ENCODE peak calls at places on chromosomes 7 and 10, in six cellular contexts. Y is BJ, C is body of pancreas, H is IMR-90, J is NCI-H345, Z is H7. T is an unnamed sample.

GRCh38 chr10:21532694-21533576 is 1.1 kb upstream of the MLLT10 start:
- DNase-seq in Y (no peak), C (no peak), H (no peak), J (peak), Z (no peak), T (no peak)

GRCh38 chr10:81219758-81220157 is 655.2 kb upstream of the NRG3 start:
- DNase-seq in Y (no peak), C (no peak), H (no peak), J (no peak), Z (no peak), T (no peak)

GRCh38 chr7:116341222-116341907 is 131.0 kb downstream of the TES start:
- DNase-seq in Y (no peak), C (no peak), H (no peak), J (no peak), Z (no peak), T (no peak)

GRCh38 chr10:29895436-29895835 is 163.9 kb downstream of the JCAD start:
- DNase-seq in Y (peak), C (peak), H (peak), J (no peak), Z (peak), T (peak)

GRCh38 chr7:141593134-141593533 is 41.9 kb downstream of the AGK start:
- DNase-seq in Y (no peak), C (no peak), H (peak), J (no peak), Z (no peak), T (peak)

GRCh38 chr7:118013252-118014010 is 140.2 kb upstream of the CTTNBP2 start:
- DNase-seq in Y (no peak), C (no peak), H (no peak), J (no peak), Z (no peak), T (no peak)

GRCh38 chr10:71805776-71806705 is 32.7 kb upstream of the VSIR start:
- DNase-seq in Y (no peak), C (peak), H (no peak), J (peak), Z (peak), T (no peak)

GRCh38 chr7:44259547-44260457 is 59.0 kb downstream of the YKT6 start:
- DNase-seq in Y (peak), C (peak), H (peak), J (no peak), Z (no peak), T (peak)

GRCh38 chr10:45660876-45661411 is 11.6 kb downstream of the ZFAND4 start:
- DNase-seq in Y (no peak), C (no peak), H (no peak), J (no peak), Z (no peak), T (no peak)

GRCh38 chr10:29579455-29579970 is 55.3 kb downstream of the SVIL start:
- DNase-seq in Y (no peak), C (no peak), H (no peak), J (no peak), Z (no peak), T (no peak)

GRCh38 chr7:7104314-7104698 is 78.0 kb upstream of the C1GALT1 start:
- DNase-seq in Y (no peak), C (no peak), H (no peak), J (no peak), Z (no peak), T (peak)

GRCh38 chr7:30682131-30683083 is at the start of gene CRHR2:
- DNase-seq in Y (no peak), C (peak), H (no peak), J (no peak), Z (peak), T (no peak)

GRCh38 chr10:114151486-114151885 is 22.5 kb downstream of the CCDC186 start:
- DNase-seq in Y (peak), C (no peak), H (peak), J (no peak), Z (no peak), T (peak)

GRCh38 chr7:121032645-121033460 is 44.3 kb downstream of the CPED1 start:
- DNase-seq in Y (no peak), C (no peak), H (peak), J (no peak), Z (no peak), T (no peak)

GRCh38 chr7:85186521-85187241 is at the start of gene SEMA3D:
- DNase-seq in Y (no peak), C (peak), H (peak), J (peak), Z (peak), T (peak)

GRCh38 chr7:129095258-129095657 is 40.3 kb upstream of the TNPO3 start:
- DNase-seq in Y (no peak), C (no peak), H (no peak), J (no peak), Z (no peak), T (no peak)

GRCh38 chr7:43460733-43461348 is 122.1 kb upstream of the STK17A start:
- DNase-seq in Y (no peak), C (no peak), H (no peak), J (no peak), Z (no peak), T (no peak)

GRCh38 chr7:134842062-134842461 is 62.6 kb downstream of the CALD1 start:
- DNase-seq in Y (no peak), C (no peak), H (no peak), J (no peak), Z (no peak), T (peak)

GRCh38 chr10:27240891-27241639 is 468 bp upstream of the ACBD5 start:
- DNase-seq in Y (no peak), C (peak), H (no peak), J (peak), Z (peak), T (peak)

GRCh38 chr10:30918651-30919050 is 113.0 kb downstream of the ZNF438 start:
- DNase-seq in Y (no peak), C (no peak), H (no peak), J (no peak), Z (no peak), T (no peak)

GRCh38 chr10:51198170-51198569 is 123.9 kb downstream of the PRKG1 start:
- DNase-seq in Y (no peak), C (no peak), H (no peak), J (no peak), Z (no peak), T (no peak)

GRCh38 chr7:134988161-134988560 is 1.9 kb downstream of the AGBL3 start:
- DNase-seq in Y (no peak), C (no peak), H (no peak), J (no peak), Z (no peak), T (no peak)

GRCh38 chr7:115851291-115851690 is 179.3 kb downstream of the TFEC start:
- DNase-seq in Y (peak), C (no peak), H (peak), J (peak), Z (no peak), T (peak)

GRCh38 chr10:15262036-15262713 is 93.7 kb upstream of the NMT2 start:
- DNase-seq in Y (no peak), C (peak), H (peak), J (no peak), Z (peak), T (peak)

GRCh38 chr7:120332433-120332832 is 59.5 kb downstream of the KCND2 start:
- DNase-seq in Y (no peak), C (no peak), H (no peak), J (no peak), Z (no peak), T (no peak)

GRCh38 chr10:5812283-5813090 is 747 bp downstream of the GDI2 start:
- DNase-seq in Y (no peak), C (peak), H (no peak), J (peak), Z (peak), T (peak)

GRCh38 chr7:24283559-24283899 is 461 bp upstream of the NPY start:
- DNase-seq in Y (no peak), C (no peak), H (no peak), J (peak), Z (no peak), T (no peak)

GRCh38 chr10:101062231-101063161 is 707 bp downstream of the KAZALD1 start:
- DNase-seq in Y (no peak), C (peak), H (peak), J (peak), Z (peak), T (no peak)

GRCh38 chr10:59079386-59080226 is 96.8 kb upstream of the PHYHIPL start:
- DNase-seq in Y (peak), C (peak), H (peak), J (no peak), Z (no peak), T (peak)

GRCh38 chr7:148264933-148265557 is 325.5 kb upstream of the C7orf33 start:
- DNase-seq in Y (no peak), C (peak), H (peak), J (peak), Z (peak), T (peak)